ENCODE peak calls at places on chromosome 2, in six cellular contexts. J, S, R, V, Y and G are unnamed samples.

GRCh38 chr2:70942396-70942795 is 6.7 kb downstream of the ATP6V1B1 start:
- DNase-seq in S (peak; percentile 47), Y (no peak), J (peak; percentile 44), R (no peak), V (no peak), G (no peak)

GRCh38 chr2:152016175-152017120 is 82.4 kb downstream of the CACNB4 start:
- DNase-seq in S (no peak), J (no peak), R (no peak), V (no peak), Y (no peak), G (no peak)

GRCh38 chr2:33321236-33321731 is 155.2 kb upstream of the RASGRP3 start:
- DNase-seq in R (no peak), S (no peak), V (peak; percentile 40), Y (no peak), J (no peak), G (no peak)

GRCh38 chr2:127588241-127588640 is 52.8 kb downstream of the MYO7B start:
- DNase-seq in S (no peak), Y (no peak), J (no peak), V (no peak), R (no peak), G (no peak)

GRCh38 chr2:31442376-31442775 is 27.8 kb upstream of the XDH start:
- DNase-seq in Y (no peak), R (no peak), V (no peak), S (no peak), J (no peak), G (no peak)

GRCh38 chr2:178287652-178288344 is 93.5 kb downstream of the OSBPL6 start:
- DNase-seq in J (no peak), Y (no peak), V (no peak), S (no peak), R (no peak), G (no peak)

GRCh38 chr2:176099737-176100546 is at the start of gene HOXD12:
- DNase-seq in Y (peak; percentile 64), V (no peak), J (peak; percentile 67), R (no peak), S (peak; percentile 71), G (no peak)

GRCh38 chr2:21372654-21373053 is 248.9 kb downstream of the TDRD15 start:
- DNase-seq in V (no peak), S (peak; percentile 84), Y (no peak), R (no peak), J (no peak), G (no peak)

GRCh38 chr2:8154936-8155335 is 526.9 kb upstream of the ID2 start:
- DNase-seq in S (no peak), Y (no peak), V (no peak), J (no peak), R (no peak), G (no peak)

GRCh38 chr2:9288681-9289338 is 82.2 kb downstream of the ASAP2 start:
- DNase-seq in V (no peak), Y (no peak), S (no peak), R (no peak), J (no peak), G (no peak)

GRCh38 chr2:117199511-117199910 is 615.0 kb upstream of the DDX18 start:
- DNase-seq in Y (no peak), J (no peak), S (no peak), R (no peak), V (no peak), G (no peak)

GRCh38 chr2:180905002-180905401 is 75.4 kb upstream of the UBE2E3 start:
- DNase-seq in S (no peak), R (no peak), V (no peak), Y (no peak), J (no peak), G (no peak)

GRCh38 chr2:66275984-66276383 is 158.9 kb upstream of the MEIS1 start:
- DNase-seq in S (no peak), V (no peak), R (no peak), Y (no peak), J (no peak), G (no peak)

GRCh38 chr2:95530734-95531133 is 46.2 kb upstream of the TRIM43B start:
- DNase-seq in Y (no peak), R (no peak), V (no peak), S (no peak), J (no peak), G (no peak)

GRCh38 chr2:43041167-43041566 is 185.2 kb downstream of the ZFP36L2 start:
- DNase-seq in S (peak; percentile 61), J (no peak), V (no peak), Y (no peak), R (no peak), G (no peak)
- H3K4me1 ChIP-seq in S (no peaks in the 10 kb centered on the region), J (peaks cover 30% of the 10 kb centered on the region), V (no peaks in the 10 kb centered on the region), Y (peaks cover 6% of the 10 kb centered on the region), R (peaks cover 3% of the 10 kb centered on the region), G (peaks cover 7% of the 10 kb centered on the region)

DNA sequence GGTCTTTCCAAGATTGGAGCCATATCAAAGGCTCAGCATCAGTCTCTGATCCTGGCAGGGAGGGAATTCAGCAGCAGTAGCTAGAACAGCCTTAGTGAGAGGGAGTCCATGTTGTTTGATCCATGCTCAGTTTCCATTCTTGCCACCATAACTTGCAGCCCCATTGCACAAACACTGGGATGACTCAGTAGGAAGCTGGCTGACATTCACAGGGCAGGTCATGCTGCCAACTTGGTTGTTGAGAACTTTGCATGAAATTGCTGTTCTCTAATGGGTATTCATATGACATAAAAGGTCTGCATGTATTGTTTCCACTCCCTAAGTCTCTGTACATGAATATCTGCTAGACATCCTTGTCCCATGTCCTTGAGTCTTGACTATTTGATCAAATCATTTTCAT is 29.9 kb upstream of the STAT4 start:
- DNase-seq in J (no peak), Y (no peak), R (peak; percentile 34), S (no peak), V (no peak), G (peak; percentile 61)
- H3K27ac ChIP-seq in J (no peak overlapping the region), Y (no peak overlapping the region), R (no peak overlapping the region), S (no peak overlapping the region), V (no peak overlapping the region), G (no peak overlapping the region)

GRCh38 chr2:42975358-42975717 is 183.0 kb upstream of the HAAO start:
- DNase-seq in Y (no peak), R (no peak), V (no peak), J (peak; percentile 64), S (no peak), G (no peak)
- H3K4me3 ChIP-seq in Y (no peak overlapping the region), R (peak overlapping the region; percentile 57), V (no peak overlapping the region), J (peak overlapping the region; percentile 49), S (no peak overlapping the region), G (peak overlapping the region; percentile 33)

GRCh38 chr2:189519631-189520387 is 60.8 kb downstream of the SLC40A1 start:
- DNase-seq in S (peak; percentile 66), V (no peak), J (no peak), R (no peak), Y (no peak), G (no peak)

GRCh38 chr2:189526241-189526640 is 54.3 kb downstream of the SLC40A1 start:
- DNase-seq in R (no peak), Y (no peak), J (no peak), V (no peak), S (no peak), G (no peak)

GRCh38 chr2:189521686-189522434 is 58.7 kb downstream of the SLC40A1 start:
- DNase-seq in Y (no peak), V (no peak), S (no peak), J (no peak), R (no peak), G (no peak)

GRCh38 chr2:189524746-189525145 is 55.8 kb downstream of the SLC40A1 start:
- DNase-seq in J (no peak), R (no peak), S (no peak), Y (no peak), V (no peak), G (no peak)

GRCh38 chr2:189522435-189523151 is 58.0 kb downstream of the SLC40A1 start:
- DNase-seq in S (no peak), R (no peak), V (no peak), J (no peak), Y (no peak), G (no peak)
- H3K4me1 ChIP-seq in S (peaks cover 5% of the 10 kb centered on the region), R (peaks cover 21% of the 10 kb centered on the region), V (no peaks in the 10 kb centered on the region), J (peaks cover 15% of the 10 kb centered on the region), Y (no peaks in the 10 kb centered on the region), G (no peaks in the 10 kb centered on the region)

DNA sequence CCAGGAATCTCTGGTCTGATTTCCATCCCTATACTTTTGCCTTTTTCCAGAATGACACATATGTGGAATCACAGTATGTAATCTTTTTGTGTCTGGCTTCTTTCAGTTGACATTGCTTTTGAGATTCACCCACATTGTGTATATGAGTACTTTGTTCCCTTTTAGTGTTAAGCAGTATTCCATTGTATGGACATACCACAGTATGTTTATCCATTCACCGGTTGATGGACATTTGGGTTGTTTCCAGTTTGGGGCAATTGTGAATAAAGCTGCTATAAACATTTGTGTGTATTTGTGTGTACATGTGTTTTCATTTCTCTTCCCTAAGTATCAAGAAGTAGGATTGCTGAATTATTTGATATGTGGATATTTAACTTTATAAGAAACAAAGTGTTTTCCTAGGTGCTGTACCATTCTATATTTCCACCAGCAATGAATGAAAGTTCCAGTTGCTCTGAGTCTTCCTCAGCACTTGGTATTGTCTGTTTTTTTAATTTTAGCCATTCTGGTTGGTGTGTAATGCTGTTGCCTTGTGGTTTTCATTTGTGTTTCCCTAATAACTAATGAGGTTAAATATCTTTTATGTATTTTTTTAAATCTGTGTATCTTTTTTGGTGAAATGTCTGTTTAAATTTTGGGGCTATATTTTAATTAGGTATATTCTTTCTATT is 203.5 kb upstream of the HAAO start:
- DNase-seq in S (no peak), V (no peak), Y (no peak), R (no peak), J (no peak), G (no peak)
- H3K27ac ChIP-seq in S (no peak overlapping the region), V (no peak overlapping the region), Y (no peak overlapping the region), R (no peak overlapping the region), J (no peak overlapping the region), G (no peak overlapping the region)

GRCh38 chr2:216636570-216637450 is 3.6 kb downstream of the IGFBP2 start:
- DNase-seq in V (no peak), S (peak; percentile 84), Y (no peak), J (no peak), R (no peak), G (no peak)
- H3K4me3 ChIP-seq in V (no peak overlapping the region), S (peak overlapping the region; percentile 91), Y (no peak overlapping the region), J (peak overlapping the region; percentile 52), R (no peak overlapping the region), G (no peak overlapping the region)

GRCh38 chr2:144234115-144234772 is 285.7 kb downstream of the ZEB2 start:
- DNase-seq in V (no peak), J (no peak), Y (no peak), S (no peak), R (no peak), G (no peak)
- H3K4me1 ChIP-seq in V (no peaks in the 10 kb centered on the region), J (no peaks in the 10 kb centered on the region), Y (peaks cover 13% of the 10 kb centered on the region), S (peaks cover 3% of the 10 kb centered on the region), R (no peaks in the 10 kb centered on the region), G (peaks cover 4% of the 10 kb centered on the region)

DNA sequence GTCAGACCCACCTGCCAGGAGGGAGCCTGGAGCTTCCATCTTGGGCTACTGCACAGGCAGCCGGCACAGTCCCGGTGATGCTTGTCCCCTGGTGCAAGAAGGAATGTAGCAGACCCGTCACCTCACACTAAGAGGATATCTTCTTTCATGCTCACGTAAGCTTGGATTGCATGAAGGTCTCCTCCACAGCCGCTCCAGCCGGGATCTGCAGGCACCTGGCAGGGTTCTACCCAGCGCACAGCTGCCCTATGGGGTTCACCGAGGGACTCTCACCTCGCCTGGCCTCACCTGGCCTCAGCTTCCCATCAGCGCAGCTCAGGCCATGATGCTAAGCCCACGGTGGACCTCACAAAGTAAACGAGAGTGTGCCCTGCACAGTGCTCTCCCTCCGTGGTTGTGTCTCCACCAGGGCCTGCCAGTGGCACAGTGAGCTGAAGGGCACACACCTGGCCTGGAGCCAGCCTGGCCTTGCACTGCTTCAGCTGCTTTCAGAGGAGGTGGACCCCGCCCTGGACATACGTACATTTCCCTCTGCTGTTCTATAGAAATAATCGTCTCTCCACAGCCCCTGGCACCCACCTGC is 239.1 kb downstream of the SEPTIN10 start:
- DNase-seq in V (no peak), Y (no peak), S (peak; percentile 24), J (peak; percentile 59), R (no peak), G (no peak)
- H3K27ac ChIP-seq in V (no peak overlapping the region), Y (no peak overlapping the region), S (no peak overlapping the region), J (no peak overlapping the region), R (no peak overlapping the region), G (no peak overlapping the region)